ENCODE peak calls at places on chromosome 4, in eight cellular contexts. V, T, B, M, F, U, Y and I are unnamed samples.

GRCh38 chr4:26782168-26782829 is 78.3 kb upstream of the STIM2 start:
- DNase-seq in V (no peak), T (no peak), B (no peak), M (no peak), F (no peak), U (no peak), Y (no peak), I (no peak)

GRCh38 chr4:55111601-55112000 is 13.8 kb downstream of the KDR start:
- DNase-seq in V (no peak), T (no peak), B (no peak), M (no peak), F (no peak), U (no peak), Y (no peak), I (no peak)

GRCh38 chr4:175450446-175450845 is 361.6 kb downstream of the GPM6A start:
- DNase-seq in V (no peak), T (no peak), B (no peak), M (no peak), F (no peak), U (no peak), Y (no peak), I (no peak)

GRCh38 chr4:155473420-155474095 is 96.8 kb upstream of the MAP9 start:
- DNase-seq in V (no peak), T (no peak), B (no peak), M (no peak), F (no peak), U (no peak), Y (no peak), I (no peak)

GRCh38 chr4:8044699-8045098 is 105.0 kb upstream of the AFAP1 start:
- DNase-seq in V (no peak), T (no peak), B (no peak), M (peak), F (no peak), U (no peak), Y (no peak), I (no peak)

GRCh38 chr4:182306792-182307507 is 63.7 kb downstream of the TENM3 start:
- DNase-seq in V (no peak), T (no peak), B (no peak), M (no peak), F (no peak), U (no peak), Y (no peak), I (no peak)

GRCh38 chr4:17066972-17067371 is 168.5 kb upstream of the LDB2 start:
- DNase-seq in V (no peak), T (no peak), B (no peak), M (no peak), F (no peak), U (no peak), Y (no peak), I (no peak)

GRCh38 chr4:156505341-156505955 is 466.2 kb downstream of the PDGFC start:
- DNase-seq in V (peak), T (no peak), B (no peak), M (no peak), F (no peak), U (no peak), Y (no peak), I (no peak)

GRCh38 chr4:48167538-48168263 is 33.7 kb upstream of the TXK start:
- DNase-seq in V (no peak), T (no peak), B (no peak), M (no peak), F (no peak), U (no peak), Y (no peak), I (no peak)

GRCh38 chr4:56026596-56026995 is 77.9 kb downstream of the CEP135 start:
- DNase-seq in V (no peak), T (no peak), B (no peak), M (no peak), F (no peak), U (no peak), Y (no peak), I (no peak)

GRCh38 chr4:141057582-141057981 is 75.7 kb downstream of the RNF150 start:
- DNase-seq in V (no peak), T (no peak), B (no peak), M (no peak), F (no peak), U (no peak), Y (no peak), I (no peak)

GRCh38 chr4:143336828-143337599 is at the start of gene GAB1:
- DNase-seq in V (peak), T (peak), B (peak), M (peak), F (no peak), U (peak), Y (peak), I (no peak)

GRCh38 chr4:22474636-22475310 is 41.1 kb downstream of the ADGRA3 start:
- DNase-seq in V (no peak), T (no peak), B (no peak), M (no peak), F (no peak), U (no peak), Y (no peak), I (no peak)

GRCh38 chr4:22471419-22471818 is 44.4 kb downstream of the ADGRA3 start:
- DNase-seq in V (no peak), T (no peak), B (no peak), M (no peak), F (no peak), U (no peak), Y (no peak), I (no peak)

GRCh38 chr4:22476011-22476410 is 39.9 kb downstream of the ADGRA3 start:
- DNase-seq in V (no peak), T (no peak), B (no peak), M (no peak), F (no peak), U (no peak), Y (no peak), I (no peak)

GRCh38 chr4:22473268-22473667 is 42.6 kb downstream of the ADGRA3 start:
- DNase-seq in V (no peak), T (no peak), B (no peak), M (no peak), F (no peak), U (no peak), Y (no peak), I (no peak)

GRCh38 chr4:22471999-22472434 is 43.8 kb downstream of the ADGRA3 start:
- DNase-seq in V (no peak), T (no peak), B (no peak), M (no peak), F (no peak), U (no peak), Y (no peak), I (no peak)
- H3K27ac ChIP-seq in V (no peak), T (no peak), B (no peak), M (no peak), F (no peak), U (no peak), Y (no peak), I (no peak)

DNA sequence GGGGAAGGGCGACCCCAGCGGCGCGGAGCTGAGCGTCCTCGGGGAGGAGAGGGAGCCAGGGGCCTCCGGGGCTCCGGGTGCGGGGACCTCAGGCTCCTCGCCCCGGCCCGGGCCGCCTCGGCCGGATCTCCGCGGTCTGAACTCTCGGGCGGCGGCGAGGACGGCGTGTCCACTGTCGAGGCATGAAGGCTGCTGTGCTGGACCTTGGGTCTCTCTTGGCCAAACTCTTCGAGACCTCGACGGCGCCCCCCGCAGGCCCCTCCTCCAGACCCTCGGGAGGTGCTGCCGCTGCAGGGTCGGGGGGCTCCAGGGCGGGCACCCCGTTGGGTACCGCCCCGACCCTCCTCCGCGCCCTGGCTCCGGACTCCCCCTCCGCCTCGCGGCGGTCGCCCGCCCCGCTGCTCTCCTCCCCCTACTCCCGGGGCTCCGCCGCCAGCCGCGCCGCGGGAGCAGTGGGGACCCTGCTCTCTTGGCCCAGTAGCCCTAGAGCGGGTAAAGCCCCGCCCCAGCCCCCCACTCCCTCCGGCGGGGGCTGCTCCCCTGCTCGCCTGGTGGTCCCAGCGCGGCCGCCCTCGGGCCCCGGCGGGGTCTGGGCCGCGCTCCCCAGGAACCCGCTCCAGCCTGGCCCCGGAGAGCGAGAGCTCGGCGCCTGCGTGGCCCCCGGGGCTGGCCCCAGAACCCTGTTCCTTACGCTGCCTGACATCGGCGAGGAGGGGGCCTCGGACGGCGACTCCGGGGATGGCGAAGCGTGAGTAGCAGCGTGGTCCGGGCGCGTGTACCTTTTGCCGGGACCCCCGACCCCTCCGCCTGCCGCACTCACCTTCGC is 604 bp downstream of the FAM149A start:
- DNase-seq in V (peak), T (no peak), B (peak), M (peak), F (no peak), U (peak), Y (peak), I (no peak)
- H3K27ac ChIP-seq in V (no peak), T (peak), B (peak), M (peak), F (peak), U (no peak), Y (no peak), I (peak)

GRCh38 chr4:184822356-184822755 is 3.4 kb downstream of the ACSL1 start:
- DNase-seq in V (no peak), T (no peak), B (no peak), M (no peak), F (no peak), U (no peak), Y (no peak), I (no peak)

GRCh38 chr4:184825394-184826314 is at the start of gene ACSL1:
- DNase-seq in V (peak), T (peak), B (peak), M (peak), F (peak), U (peak), Y (peak), I (peak)

GRCh38 chr4:184826315-184827266 is 823 bp upstream of the ACSL1 start:
- DNase-seq in V (peak), T (peak), B (peak), M (peak), F (peak), U (no peak), Y (peak), I (no peak)

GRCh38 chr4:184824081-184824775 is 1.5 kb downstream of the ACSL1 start:
- DNase-seq in V (no peak), T (no peak), B (no peak), M (no peak), F (no peak), U (no peak), Y (no peak), I (no peak)

DNA sequence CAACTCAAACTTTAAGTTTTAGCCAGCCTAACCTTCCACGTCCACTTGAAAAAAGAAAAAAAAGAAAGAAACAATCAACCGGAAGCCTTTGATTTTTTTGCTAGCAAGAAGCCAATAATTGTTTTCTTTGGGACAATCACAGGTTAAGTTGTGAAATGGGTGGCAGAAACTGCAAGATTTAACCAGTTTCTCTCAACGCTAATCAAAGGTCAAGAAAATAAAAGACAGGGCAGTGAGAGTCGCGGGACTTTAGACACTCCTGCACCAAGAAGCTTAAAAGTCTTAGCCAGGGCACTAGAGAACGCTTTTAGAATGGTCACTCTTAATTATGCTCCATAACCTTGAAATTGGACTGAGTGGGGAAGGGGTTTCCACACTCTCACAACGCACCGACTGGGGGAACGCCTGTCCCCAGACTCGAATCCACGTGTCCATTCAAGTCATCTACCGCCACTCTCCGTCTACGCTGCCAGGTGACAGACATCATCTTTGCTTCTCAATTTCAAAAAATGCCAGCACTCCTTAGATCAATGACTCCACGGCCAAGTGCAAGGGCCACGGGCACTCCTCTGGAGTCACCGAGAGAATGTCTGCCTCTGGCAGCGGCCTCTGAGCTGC is 883 bp downstream of the ACSL1 start:
- DNase-seq in V (no peak), T (no peak), B (no peak), M (no peak), F (no peak), U (no peak), Y (peak), I (no peak)
- H3K27ac ChIP-seq in V (no peak), T (peak), B (peak), M (peak), F (peak), U (no peak), Y (no peak), I (no peak)

DNA sequence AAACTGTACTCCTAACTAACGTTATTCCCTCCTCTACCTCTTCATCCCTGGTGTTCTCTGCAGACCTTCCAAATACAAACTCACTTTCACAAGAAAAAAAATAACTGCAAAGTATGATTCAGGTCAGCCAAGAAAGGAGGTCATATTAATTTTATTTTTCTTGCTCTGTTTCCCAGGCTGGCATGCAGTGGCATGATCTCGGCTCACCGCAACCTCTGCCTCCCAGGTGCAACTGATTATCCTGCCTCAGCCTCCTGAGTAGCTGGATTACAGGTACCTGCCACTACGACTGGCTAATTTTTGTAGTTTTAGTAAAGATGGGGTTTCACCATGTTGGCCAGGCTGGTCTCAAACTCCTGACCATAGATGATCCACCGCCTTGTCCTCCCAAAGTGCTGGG is 156.6 kb downstream of the CHIC2 start:
- DNase-seq in V (no peak), T (no peak), B (no peak), M (no peak), F (no peak), U (no peak), Y (no peak), I (no peak)
- H3K27ac ChIP-seq in V (no peak), T (no peak), B (no peak), M (no peak), F (no peak), U (no peak), Y (no peak), I (no peak)

DNA sequence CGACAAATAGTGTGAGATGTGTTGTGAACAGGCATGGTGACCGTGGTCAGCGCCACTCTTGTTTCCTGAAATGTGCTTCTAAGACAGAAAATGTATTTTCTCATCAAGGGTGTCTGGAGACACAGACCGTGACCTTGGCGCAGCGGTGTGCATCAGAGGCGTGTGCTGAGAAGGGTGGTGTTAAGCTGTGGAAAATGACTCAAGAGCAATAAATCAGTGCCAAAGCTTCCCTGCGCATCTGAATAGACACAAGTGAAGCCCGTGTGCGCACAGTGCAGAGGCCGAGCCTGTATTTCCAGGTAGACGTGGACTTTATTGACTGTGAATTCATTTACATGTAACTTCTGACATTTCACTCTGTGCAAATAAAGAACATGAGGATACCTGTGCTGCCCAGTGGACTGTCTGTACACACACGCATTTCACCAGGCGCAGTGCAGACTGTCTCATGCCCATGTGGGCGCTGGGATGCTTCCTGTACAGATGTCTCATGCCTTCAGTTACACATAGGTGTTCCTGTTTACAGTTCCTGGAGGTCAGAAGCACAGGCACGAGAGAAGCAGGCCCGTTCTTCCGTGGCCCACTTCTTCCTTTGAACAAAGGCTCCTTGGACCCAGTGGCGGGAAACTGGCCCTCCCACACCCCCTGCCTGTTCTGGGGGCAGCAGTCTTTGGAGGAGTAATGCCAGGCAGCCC is 31.9 kb downstream of the NSG1 start:
- DNase-seq in V (no peak), T (no peak), B (peak), M (peak), F (no peak), U (no peak), Y (no peak), I (no peak)
- H3K27ac ChIP-seq in V (no peak), T (no peak), B (no peak), M (no peak), F (no peak), U (no peak), Y (no peak), I (no peak)

DNA sequence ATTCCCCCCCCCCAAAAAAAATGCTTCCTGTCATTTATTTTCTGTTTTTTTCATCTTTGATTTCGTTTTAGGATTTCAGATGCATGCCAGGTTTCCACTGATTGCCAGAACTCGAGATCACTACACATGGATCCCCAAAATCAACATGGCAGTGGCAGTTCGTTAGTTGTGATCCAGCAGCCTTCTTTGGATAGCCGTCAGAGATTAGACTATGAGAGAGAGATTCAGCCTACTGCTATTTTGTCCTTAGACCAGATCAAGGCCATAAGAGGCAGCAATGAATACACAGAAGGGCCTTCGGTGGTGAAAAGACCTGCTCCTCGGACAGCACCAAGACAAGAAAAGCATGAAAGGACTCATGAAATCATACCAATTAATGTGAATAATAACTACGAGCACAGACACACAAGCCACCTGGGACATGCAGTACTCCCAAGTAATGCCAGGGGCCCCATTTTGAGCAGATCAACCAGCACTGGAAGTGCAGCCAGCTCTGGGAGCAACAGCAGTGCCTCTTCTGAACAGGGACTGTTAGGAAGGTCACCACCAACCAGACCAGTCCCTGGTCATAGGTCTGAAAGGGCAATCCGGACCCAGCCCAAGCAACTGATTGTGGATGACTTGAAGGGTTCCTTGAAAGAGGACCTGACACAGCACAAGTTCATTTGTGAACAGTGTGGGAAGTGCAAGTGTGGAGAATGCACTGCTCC is 5.0 kb downstream of the SPRY1 start:
- DNase-seq in V (no peak), T (no peak), B (no peak), M (no peak), F (no peak), U (no peak), Y (no peak), I (no peak)
- H3K27ac ChIP-seq in V (no peak), T (peak), B (peak), M (no peak), F (no peak), U (no peak), Y (no peak), I (no peak)

GRCh38 chr4:36209941-36210663 is 34.2 kb downstream of the ARAP2 start:
- DNase-seq in V (no peak), T (no peak), B (no peak), M (no peak), F (no peak), U (no peak), Y (no peak), I (no peak)
- H3K27ac ChIP-seq in V (no peak), T (no peak), B (no peak), M (no peak), F (no peak), U (no peak), Y (no peak), I (peak)

GRCh38 chr4:14749910-14750309 is 252.4 kb upstream of the CPEB2 start:
- DNase-seq in V (peak), T (peak), B (peak), M (no peak), F (no peak), U (no peak), Y (no peak), I (no peak)
- H3K27ac ChIP-seq in V (no peak), T (no peak), B (no peak), M (no peak), F (no peak), U (no peak), Y (no peak), I (no peak)